ENCODE peak calls at places on chromosome 16, in four cellular contexts. K is neural progenitor cell, M is body of pancreas, F is IMR-90. U is an unnamed sample.

GRCh38 chr16:74025-74424 is 1.6 kb upstream of the RHBDF1 start:
- DNase-seq in K (no peak), M (no peak), F (no peak), U (no peak)

GRCh38 chr16:46830417-46830901 is 521 bp downstream of the C16orf87 start:
- DNase-seq in K (peak), M (peak), F (no peak), U (no peak)

GRCh38 chr16:50551243-50551642 is 3.0 kb downstream of the NKD1 start:
- DNase-seq in K (no peak), M (no peak), F (no peak), U (no peak)

GRCh38 chr16:86982912-86983311 is 334.3 kb downstream of the C16orf95 start:
- DNase-seq in K (no peak), M (no peak), F (no peak), U (no peak)

GRCh38 chr16:87789437-87790277 is 23.9 kb upstream of the KLHDC4 start:
- DNase-seq in K (no peak), M (no peak), F (peak), U (no peak)

GRCh38 chr16:87834668-87835473 is 34.4 kb downstream of the SLC7A5 start:
- DNase-seq in K (no peak), M (no peak), F (peak), U (peak)

GRCh38 chr16:85312642-85313540 is 200.6 kb upstream of the CIBAR2 start:
- DNase-seq in K (peak), M (no peak), F (no peak), U (peak)

GRCh38 chr16:14110728-14111251 is 39.7 kb downstream of the MRTFB start:
- DNase-seq in K (no peak), M (no peak), F (no peak), U (no peak)

GRCh38 chr16:58450590-58450989 is 49.4 kb upstream of the NDRG4 start:
- DNase-seq in K (no peak), M (no peak), F (no peak), U (no peak)

GRCh38 chr16:89918453-89919347 is at the start of gene MC1R:
- DNase-seq in K (peak), M (no peak), F (peak), U (peak)

GRCh38 chr16:2472488-2472864 is 1.4 kb downstream of the NTN3 start:
- DNase-seq in K (no peak), M (no peak), F (no peak), U (no peak)

GRCh38 chr16:58854392-58854791 is 120.3 kb upstream of the GOT2 start:
- DNase-seq in K (no peak), M (no peak), F (no peak), U (no peak)

GRCh38 chr16:8727084-8727590 is 52.7 kb downstream of the ABAT start:
- DNase-seq in K (no peak), M (no peak), F (no peak), U (no peak)

GRCh38 chr16:21336231-21336630 is 58.1 kb upstream of the CRYM start:
- DNase-seq in K (no peak), M (no peak), F (peak), U (no peak)

GRCh38 chr16:23840310-23840709 is 4.5 kb downstream of the PRKCB start:
- DNase-seq in K (no peak), M (no peak), F (no peak), U (no peak)

GRCh38 chr16:15979801-15980200 is 30.4 kb downstream of the ABCC1 start:
- DNase-seq in K (no peak), M (no peak), F (no peak), U (no peak)

GRCh38 chr16:69408451-69408850 is 16.0 kb upstream of the CYB5B start:
- DNase-seq in K (no peak), M (no peak), F (no peak), U (no peak)

GRCh38 chr16:57755061-57755684 is 19.6 kb downstream of the KATNB1 start:
- DNase-seq in K (no peak), M (no peak), F (no peak), U (no peak)

GRCh38 chr16:68297908-68298307 is 12.8 kb downstream of the SLC7A6OS start:
- DNase-seq in K (no peak), M (no peak), F (peak), U (no peak)

GRCh38 chr16:74226361-74226979 is 70.1 kb upstream of the PSMD7 start:
- DNase-seq in K (peak), M (no peak), F (peak), U (no peak)

GRCh38 chr16:31253642-31254045 is 6.1 kb upstream of the ITGAM start:
- DNase-seq in K (no peak), M (peak), F (no peak), U (no peak)

GRCh38 chr16:67164599-67165061 is at the start of gene HSF4:
- DNase-seq in K (peak), M (peak), F (no peak), U (no peak)

GRCh38 chr16:83682126-83682857 is 125.5 kb upstream of the HSBP1 start:
- DNase-seq in K (no peak), M (no peak), F (no peak), U (no peak)

GRCh38 chr16:87734644-87735043 is 31.1 kb downstream of the KLHDC4 start:
- DNase-seq in K (no peak), M (no peak), F (no peak), U (no peak)

GRCh38 chr16:80718480-80719220 is 85.7 kb downstream of the CDYL2 start:
- DNase-seq in K (peak), M (peak), F (peak), U (no peak)